ENCODE peak calls at places on chromosomes 2 and 18, in eight cellular contexts. S is breast epithelium, O is astrocyte, R is tibial nerve, H is A549, K is GM23338, D is hepatocyte, C is HepG2. E is an unnamed sample.

GRCh38 chr2:11068856-11069526 is 86.3 kb upstream of the SLC66A3 start:
- DNase-seq in D (no peak), K (no peak), O (no peak), H (no peak), S (no peak), C (no peak), R (no peak), E (no peak)

GRCh38 chr2:231545105-231545902 is 15.1 kb upstream of the NMUR1 start:
- DNase-seq in H (no peak), D (no peak), O (peak), R (no peak), K (no peak), C (no peak), S (no peak), E (no peak)

GRCh38 chr2:223357076-223357475 is 245.1 kb downstream of the SCG2 start:
- DNase-seq in H (no peak), O (no peak), R (no peak), D (no peak), K (no peak), S (no peak), C (no peak), E (no peak)

GRCh38 chr2:75656563-75656962 is 10.0 kb downstream of the MRPL19 start:
- DNase-seq in K (no peak), H (no peak), C (no peak), O (no peak), S (no peak), D (no peak), R (no peak), E (no peak)

GRCh38 chr2:32289165-32290054 is 11.7 kb downstream of the YIPF4 start:
- DNase-seq in D (peak), C (peak), R (no peak), H (peak), O (peak), S (no peak), K (no peak), E (peak)

GRCh38 chr2:176804392-176804791 is 408.2 kb upstream of the HNRNPA3 start:
- DNase-seq in C (no peak), O (no peak), H (no peak), D (no peak), K (no peak), R (no peak), S (no peak), E (no peak)

GRCh38 chr2:146987996-146988395 is 856.8 kb upstream of the ACVR2A start:
- DNase-seq in D (no peak), K (no peak), C (no peak), O (no peak), R (no peak), S (no peak), H (no peak), E (no peak)

GRCh38 chr2:239220976-239221375 is 179.8 kb downstream of the HDAC4 start:
- DNase-seq in C (no peak), O (no peak), K (no peak), S (no peak), R (no peak), D (no peak), H (no peak), E (no peak)

GRCh38 chr2:18536100-18536499 is 24.4 kb downstream of the RDH14 start:
- DNase-seq in K (no peak), H (no peak), R (no peak), C (no peak), D (no peak), S (no peak), O (peak), E (no peak)

GRCh38 chr2:25453199-25453903 is 111.6 kb upstream of the DNMT3A start:
- DNase-seq in C (no peak), O (peak), H (no peak), D (peak), S (no peak), K (no peak), R (no peak), E (no peak)

DNA sequence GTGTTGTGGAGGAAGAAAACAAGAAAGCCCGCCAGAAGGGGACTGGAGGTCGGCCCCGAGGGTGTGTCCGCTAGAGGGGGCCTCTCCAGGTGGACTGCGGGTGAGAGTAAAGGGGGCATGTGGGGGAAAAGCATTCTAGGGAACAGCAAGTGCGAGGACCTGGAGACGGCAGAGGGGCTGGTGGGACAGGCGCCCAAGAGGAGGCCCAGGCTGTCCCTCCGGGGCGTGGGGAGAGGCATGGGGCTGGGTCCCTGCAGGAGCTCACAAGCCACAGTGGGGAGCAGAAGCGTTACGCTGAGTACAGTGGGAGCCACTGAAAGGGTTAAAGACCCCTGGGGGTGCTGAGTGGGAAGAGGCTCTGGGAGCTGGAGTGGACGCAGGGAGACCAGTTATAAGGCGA is 1.6 kb upstream of the KLF11 start:
- DNase-seq in H (no peak), D (no peak), S (no peak), K (no peak), O (no peak), C (no peak), R (no peak), E (no peak)
- H3K27ac ChIP-seq in H (no peak), D (no peak), S (peak), K (no peak), O (no peak), C (no peak), R (peak), E (no peak)

GRCh38 chr18:74289946-74290478 is 1.8 kb downstream of the CYB5A start:
- DNase-seq in O (no peak), C (no peak), R (no peak), K (no peak), H (no peak), D (no peak), S (no peak), E (no peak)

GRCh38 chr18:74294526-74294925 is 2.8 kb upstream of the CYB5A start:
- DNase-seq in D (no peak), K (no peak), C (no peak), R (no peak), O (peak), S (peak), H (no peak), E (no peak)

GRCh38 chr18:74292541-74292858 is 737 bp upstream of the CYB5A start:
- DNase-seq in C (no peak), R (no peak), K (no peak), O (no peak), D (no peak), S (no peak), H (no peak), E (no peak)

GRCh38 chr18:74290831-74291770 is 662 bp downstream of the CYB5A start:
- DNase-seq in K (peak), D (peak), C (peak), H (no peak), O (no peak), R (no peak), S (no peak), E (no peak)

GRCh38 chr18:74291771-74292540 is at the start of gene CYB5A:
- DNase-seq in R (peak), S (peak), C (peak), H (peak), D (peak), O (peak), K (peak), E (peak)
- TF ChIP-seq CTCF in R (no peak), S (peak), C (peak), H (no peak), D (no peak), O (no peak), K (no peak), E (peak)

DNA sequence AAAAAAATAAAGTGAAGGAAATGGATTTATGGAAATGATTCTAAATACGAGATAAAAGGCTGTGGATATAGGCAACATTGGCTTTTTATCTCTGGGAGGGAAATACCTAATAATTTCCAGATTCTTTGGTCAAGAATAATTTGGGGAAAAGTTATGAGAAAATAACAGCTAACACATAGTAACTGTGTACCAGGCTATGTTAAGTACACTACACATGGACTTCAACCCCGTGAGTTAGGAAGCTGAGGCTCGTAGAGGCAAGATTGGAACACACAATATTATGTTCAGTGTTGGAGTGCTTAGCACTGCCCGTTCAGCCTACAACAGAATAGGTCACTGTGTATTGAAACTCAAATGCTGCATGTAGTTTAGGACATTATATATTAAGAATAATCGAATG is 34.3 kb upstream of the GPD2 start:
- DNase-seq in D (peak), R (no peak), C (peak), S (no peak), O (no peak), H (no peak), K (no peak), E (no peak)
- H3K4me3 ChIP-seq in D (no peak), R (no peak), C (no peak), S (no peak), O (no peak), H (no peak), K (no peak), E (no peak)

GRCh38 chr2:64454316-64455030 is 511 bp downstream of the LGALSL start:
- DNase-seq in O (peak), H (peak), D (peak), S (peak), K (peak), R (no peak), C (no peak), E (no peak)
- H3K27ac ChIP-seq in O (no peak), H (peak), D (peak), S (peak), K (no peak), R (peak), C (peak), E (no peak)

DNA sequence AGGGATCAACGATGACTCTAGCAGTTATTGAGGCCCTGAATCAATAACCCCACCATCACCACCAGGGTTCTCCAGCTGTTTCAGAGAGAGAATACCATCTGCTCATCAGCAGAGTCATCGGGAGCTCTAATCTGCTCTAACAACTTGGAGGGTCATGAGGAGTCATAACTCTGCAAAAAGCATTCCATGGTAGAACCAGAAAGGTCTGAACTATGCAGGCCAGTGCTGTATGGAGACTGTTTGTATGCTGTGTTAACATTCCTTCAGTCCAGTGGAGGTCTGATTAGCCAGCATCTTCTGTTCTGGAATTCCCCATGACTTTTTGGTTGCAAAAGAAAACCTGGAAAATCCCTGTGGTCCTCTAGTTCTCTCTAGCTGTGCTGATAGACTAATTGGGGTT is 9.4 kb upstream of the ITGB6 start:
- DNase-seq in K (no peak), O (peak), R (no peak), H (peak), S (no peak), C (no peak), D (peak), E (peak)
- TF ChIP-seq CTCF in K (no peak), O (peak), R (no peak), H (no peak), S (no peak), C (no peak), D (no peak), E (peak)

DNA sequence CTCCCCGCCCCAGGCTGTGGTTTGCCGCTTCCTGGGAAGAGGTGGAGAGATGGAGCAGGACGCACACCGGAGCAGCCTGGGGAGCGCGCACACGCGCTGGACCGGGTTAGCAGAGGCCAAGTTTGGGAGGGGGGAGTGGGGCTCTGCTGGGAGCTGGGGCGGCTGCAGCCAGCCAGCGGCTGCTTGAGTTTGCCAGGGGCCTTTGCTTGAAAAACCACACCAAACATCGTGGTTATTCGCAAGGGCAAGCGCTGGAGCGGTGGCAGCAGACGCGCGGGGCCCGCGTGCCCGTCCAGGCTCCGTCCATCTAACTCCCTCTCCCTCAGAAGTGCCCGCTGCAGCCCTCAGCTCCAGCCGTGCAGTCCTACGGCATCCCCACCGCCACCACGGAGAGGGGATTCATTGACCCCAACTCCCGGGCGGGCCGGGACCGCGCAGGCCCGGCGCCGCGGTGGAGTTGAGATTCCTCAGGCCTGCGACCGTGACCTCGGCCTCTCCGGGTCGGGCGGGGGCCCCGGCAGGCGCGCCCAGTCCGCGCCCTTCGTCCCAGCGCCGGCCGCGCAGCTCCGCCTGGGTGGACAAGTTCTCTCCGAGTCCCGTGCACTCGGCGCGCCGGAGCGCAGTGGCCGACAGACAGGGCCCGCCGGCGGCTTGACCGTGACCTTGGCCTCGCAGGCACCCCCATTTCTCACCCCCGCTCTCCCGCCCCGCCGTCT is 4.5 kb downstream of the PTGR3 start:
- DNase-seq in D (peak), H (no peak), K (peak), R (no peak), O (peak), S (no peak), C (no peak), E (no peak)
- H3K4me3 ChIP-seq in D (peak), H (no peak), K (peak), R (peak), O (peak), S (peak), C (no peak), E (peak)

DNA sequence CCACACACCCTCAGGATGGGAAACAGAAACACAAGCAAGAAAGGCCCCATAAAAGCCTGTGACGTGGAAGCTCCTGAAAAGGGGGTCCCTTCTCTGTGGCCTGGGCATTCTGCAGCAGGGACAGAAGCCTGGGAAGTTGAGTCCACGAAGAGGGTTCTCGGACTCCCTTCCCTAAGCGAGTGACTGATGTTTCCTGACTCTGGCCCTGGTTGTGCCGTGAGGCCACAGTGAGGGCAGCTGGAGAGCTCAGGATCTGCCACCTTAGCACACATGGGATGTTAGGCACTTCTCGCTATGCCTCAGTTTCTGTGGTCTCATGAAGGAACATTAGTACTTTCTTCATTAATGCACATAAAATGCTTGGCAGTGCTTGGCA is 87.2 kb upstream of the ZFP36L2 start:
- DNase-seq in O (no peak), S (no peak), C (no peak), D (no peak), R (no peak), H (no peak), K (no peak), E (no peak)
- H3K27ac ChIP-seq in O (no peak), S (peak), C (peak), D (peak), R (peak), H (no peak), K (no peak), E (peak)

GRCh38 chr2:21175895-21176646 is 52.3 kb downstream of the TDRD15 start:
- DNase-seq in S (no peak), H (no peak), D (peak), C (peak), R (no peak), O (no peak), K (peak), E (no peak)
- TF ChIP-seq CTCF in S (peak), H (peak), D (peak), C (peak), R (peak), O (no peak), K (no peak), E (no peak)